ENCODE peak calls at places on chromosome 4, in four cellular contexts. J, M, L and A are unnamed samples.

GRCh38 chr4:2689825-2690700 is 66.1 kb downstream of the TNIP2 start:
- DNase-seq in J (no peak), L (peak; percentile 41), M (no peak), A (no peak)

GRCh38 chr4:11743961-11744360 is 315.3 kb upstream of the HS3ST1 start:
- DNase-seq in J (no peak), L (no peak), M (no peak), A (no peak)

GRCh38 chr4:66639361-66639760 is 905.9 kb downstream of the CENPC start:
- DNase-seq in M (no peak), J (no peak), L (no peak), A (no peak)

GRCh38 chr4:125313497-125313896 is 1.3 kb upstream of the FAT4 start:
- DNase-seq in L (no peak), M (peak; percentile 94), J (peak; percentile 14), A (no peak)

GRCh38 chr4:69984030-69984443 is 11.7 kb upstream of the STATH start:
- DNase-seq in J (peak; percentile 79), M (peak; percentile 8), L (no peak), A (no peak)

GRCh38 chr4:141388483-141388882 is 167.8 kb downstream of the ZNF330 start:
- DNase-seq in J (no peak), M (no peak), L (no peak), A (no peak)

GRCh38 chr4:134585972-134586371 is 384.4 kb upstream of the PABPC4L start:
- DNase-seq in J (no peak), M (no peak), L (no peak), A (no peak)

GRCh38 chr4:41141910-41142309 is 72.4 kb downstream of the APBB2 start:
- DNase-seq in J (no peak), L (no peak), M (no peak), A (no peak)

GRCh38 chr4:153138736-153139135 is 65.5 kb upstream of the TRIM2 start:
- DNase-seq in L (no peak), M (no peak), J (no peak), A (no peak)

GRCh38 chr4:21699437-21699836 is 249.1 kb downstream of the KCNIP4 start:
- DNase-seq in L (no peak), M (peak; percentile 51), J (no peak), A (no peak)

GRCh38 chr4:173171098-173171497 is 2.5 kb downstream of the GALNT7 start:
- DNase-seq in L (no peak), M (peak; percentile 64), J (no peak), A (no peak)

GRCh38 chr4:2792396-2792710 is 532 bp upstream of the SH3BP2 start:
- DNase-seq in L (no peak), J (no peak), M (no peak), A (no peak)

GRCh38 chr4:1731180-1731579 is 9.9 kb downstream of the TACC3 start:
- DNase-seq in J (no peak), M (no peak), L (no peak), A (peak; percentile 52)

GRCh38 chr4:23163649-23164436 is 471.1 kb downstream of the GBA3 start:
- DNase-seq in L (no peak), J (no peak), M (peak; percentile 25), A (no peak)

GRCh38 chr4:121728798-121729226 is 32.0 kb upstream of the ANXA5 start:
- DNase-seq in M (no peak), L (no peak), J (no peak), A (no peak)

GRCh38 chr4:68951078-68951805 is at the start of gene UGT2A3:
- DNase-seq in M (peak; percentile 41), L (no peak), J (no peak), A (no peak)